ENCODE peak calls at places on chromosomes 16 and 17, in four cellular contexts. One of them, this sample, is unnamed.

GRCh38 chr17:29722411-29723198 is 99.9 kb upstream of the CORO6 start:
- DNase-seq in WTC11: no peak
- DNase-seq in K562: peak; percentile 29
- DNase-seq in HepG2: no peak
- DNase-seq in this sample: no peak

GRCh38 chr17:28093999-28094716 is 51.7 kb downstream of the NLK start:
- DNase-seq in WTC11: no peak
- DNase-seq in K562: no peak
- DNase-seq in HepG2: no peak
- DNase-seq in this sample: no peak

GRCh38 chr17:57459286-57459915 is 203.1 kb downstream of the MSI2 start:
- DNase-seq in WTC11: no peak
- DNase-seq in K562: peak; percentile 61
- DNase-seq in HepG2: peak; percentile 100
- DNase-seq in this sample: peak; percentile 85

GRCh38 chr16:84119368-84119767 is 2.6 kb upstream of the MBTPS1 start:
- DNase-seq in WTC11: no peak
- DNase-seq in K562: no peak
- DNase-seq in HepG2: no peak
- DNase-seq in this sample: no peak

GRCh38 chr16:88072571-88073001 is 121.4 kb downstream of the BANP start:
- DNase-seq in WTC11: no peak
- DNase-seq in K562: no peak
- DNase-seq in HepG2: no peak
- DNase-seq in this sample: no peak

GRCh38 chr16:72972878-72973571 is 74.9 kb downstream of the ZFHX3 start:
- DNase-seq in WTC11: no peak
- DNase-seq in K562: no peak
- DNase-seq in HepG2: no peak
- DNase-seq in this sample: no peak

GRCh38 chr17:63989622-63990345 is 8.4 kb upstream of the PRR29 start:
- DNase-seq in WTC11: no peak
- DNase-seq in K562: no peak
- DNase-seq in HepG2: no peak
- DNase-seq in this sample: no peak

GRCh38 chr17:50542795-50543774 is 3.9 kb upstream of the SPATA20 start:
- DNase-seq in WTC11: no peak
- DNase-seq in K562: no peak
- DNase-seq in HepG2: peak; percentile 99
- DNase-seq in this sample: peak; percentile 82

GRCh38 chr17:72863511-72864175 is 228.8 kb downstream of the SLC39A11 start:
- DNase-seq in WTC11: no peak
- DNase-seq in K562: no peak
- DNase-seq in HepG2: no peak
- DNase-seq in this sample: no peak

GRCh38 chr17:72865954-72866353 is 226.5 kb downstream of the SLC39A11 start:
- DNase-seq in WTC11: no peak
- DNase-seq in K562: no peak
- DNase-seq in HepG2: no peak
- DNase-seq in this sample: no peak

GRCh38 chr17:72858826-72859495 is 233.5 kb downstream of the SLC39A11 start:
- DNase-seq in WTC11: no peak
- DNase-seq in K562: no peak
- DNase-seq in HepG2: peak; percentile 60
- DNase-seq in this sample: no peak

GRCh38 chr17:72860778-72861177 is 231.7 kb downstream of the SLC39A11 start:
- DNase-seq in WTC11: no peak
- DNase-seq in K562: no peak
- DNase-seq in HepG2: no peak
- DNase-seq in this sample: no peak

DNA sequence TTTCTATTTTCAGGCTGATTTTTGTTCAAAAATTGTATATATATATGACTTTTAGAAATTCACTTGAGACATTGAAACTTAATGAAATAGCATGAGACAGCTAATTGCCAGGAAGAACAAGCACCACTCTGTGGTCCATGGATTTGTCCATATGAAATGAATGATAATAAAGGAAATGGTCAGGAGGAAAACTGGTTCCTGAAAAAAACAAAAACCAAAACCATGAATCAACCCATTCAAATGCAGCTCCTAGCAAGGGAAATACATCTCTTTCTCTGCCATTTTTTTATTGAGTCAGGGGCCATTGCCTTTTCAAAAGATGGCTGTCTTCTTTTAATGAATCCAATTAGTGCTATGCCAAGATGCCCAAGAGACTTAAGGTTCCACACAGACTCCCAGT is 230.7 kb downstream of the SLC39A11 start:
- DNase-seq in WTC11: no peak
- DNase-seq in K562: no peak
- DNase-seq in HepG2: no peak
- DNase-seq in this sample: no peak
- TF ChIP-seq HMGXB4 in WTC11: no peak
- TF ChIP-seq HMGXB4 in K562: no peak
- TF ChIP-seq HMGXB4 in HepG2: no peak
- TF ChIP-seq HMGXB4 in this sample: no peak

GRCh38 chr17:35486920-35487727 is 38.6 kb upstream of the SLFN13 start:
- DNase-seq in WTC11: no peak
- DNase-seq in K562: no peak
- DNase-seq in HepG2: no peak
- DNase-seq in this sample: no peak
- TF ChIP-seq MAX in WTC11: no peak
- TF ChIP-seq MAX in K562: no peak
- TF ChIP-seq MAX in HepG2: no peak
- TF ChIP-seq MAX in this sample: no peak

GRCh38 chr16:85697441-85697840 is 8.7 kb upstream of the GINS2 start:
- DNase-seq in WTC11: no peak
- DNase-seq in K562: no peak
- DNase-seq in HepG2: no peak
- DNase-seq in this sample: no peak
- TF ChIP-seq HMGXB4 in WTC11: no peak
- TF ChIP-seq HMGXB4 in K562: no peak
- TF ChIP-seq HMGXB4 in HepG2: no peak
- TF ChIP-seq HMGXB4 in this sample: no peak

DNA sequence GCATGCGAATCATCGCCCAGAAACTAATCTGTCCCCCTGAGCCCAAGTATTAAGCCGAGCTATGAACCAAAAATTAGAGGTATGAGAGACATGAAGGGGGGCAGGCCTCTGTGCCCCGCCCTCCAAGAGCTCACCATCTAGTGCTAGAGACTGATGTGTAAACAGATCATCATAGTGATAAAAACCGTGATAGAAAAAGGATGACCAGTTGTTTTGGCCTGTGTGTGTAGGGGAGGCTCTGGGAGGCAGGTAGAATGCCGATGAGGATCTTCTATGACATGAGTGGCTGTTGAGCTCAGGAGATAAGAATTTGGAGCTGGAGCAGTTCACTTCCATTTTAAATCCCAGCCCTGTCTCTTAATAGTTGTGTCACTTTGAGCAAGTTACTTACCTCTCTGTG is 89.0 kb upstream of the TBX2 start:
- DNase-seq in WTC11: no peak
- DNase-seq in K562: no peak
- DNase-seq in HepG2: no peak
- DNase-seq in this sample: no peak
- TF ChIP-seq MAX in WTC11: no peak
- TF ChIP-seq MAX in K562: no peak
- TF ChIP-seq MAX in HepG2: no peak
- TF ChIP-seq MAX in this sample: no peak